ENCODE peak calls at places on chromosome 21, in ten cellular contexts. Q is H9; O is caudate nucleus; M is left ventricle myocardium inferior; E is RWPE1; D is tibial nerve; Z is OCI-LY7; X is trophoblast cell; A is CD4-positive, alpha-beta T cell; U is heart left ventricle. S is an unnamed sample.

GRCh38 chr21:23725576-23725975 is 1881.7 kb downstream of the MRPL39 start:
- DNase-seq in Q (no peak), O (no peak), M (no peak), E (no peak), D (no peak), Z (no peak), X (no peak), A (no peak), U (no peak), S (no peak)

GRCh38 chr21:16280731-16281130 is 550.9 kb downstream of the USP25 start:
- DNase-seq in Q (no peak), O (no peak), M (no peak), E (no peak), D (no peak), Z (no peak), X (no peak), A (no peak), U (no peak), S (no peak)

GRCh38 chr21:35142036-35142825 is 93.1 kb upstream of the RUNX1 start:
- DNase-seq in Q (no peak), O (no peak), M (no peak), E (no peak), D (no peak), Z (no peak), X (no peak), A (no peak), U (no peak), S (no peak)

GRCh38 chr21:38428211-38428610 is 70.1 kb downstream of the ERG start:
- DNase-seq in Q (no peak), O (no peak), M (no peak), E (no peak), D (no peak), Z (no peak), X (no peak), A (no peak), U (no peak), S (no peak)

GRCh38 chr21:45262616-45263015 is 25.1 kb downstream of the POFUT2 start:
- DNase-seq in Q (peak; percentile 15), O (no peak), M (no peak), E (no peak), D (peak; percentile 11), Z (peak; percentile 37), X (peak; percentile 85), A (no peak), U (no peak), S (no peak)

GRCh38 chr21:45889115-45889708 is 92.4 kb upstream of the COL6A1 start:
- DNase-seq in Q (no peak), O (no peak), M (no peak), E (no peak), D (no peak), Z (no peak), X (no peak), A (no peak), U (peak; percentile 19), S (no peak)

GRCh38 chr21:44530221-44530902 is 9.6 kb downstream of the KRTAP10-1 start:
- DNase-seq in Q (no peak), O (no peak), M (no peak), E (no peak), D (no peak), Z (no peak), X (no peak), A (no peak), U (no peak), S (no peak)

GRCh38 chr21:39676054-39676771 is 63.5 kb downstream of the B3GALT5 start:
- DNase-seq in Q (no peak), O (no peak), M (peak; percentile 31), E (peak; percentile 34), D (no peak), Z (no peak), X (no peak), A (no peak), U (peak; percentile 64), S (no peak)

GRCh38 chr21:43971201-43971991 is 40.7 kb upstream of the TRAPPC10 start:
- DNase-seq in Q (no peak), O (no peak), M (peak; percentile 44), E (no peak), D (no peak), Z (no peak), X (no peak), A (no peak), U (no peak), S (peak; percentile 70)

GRCh38 chr21:44925027-44925755 is 4.5 kb upstream of the ITGB2 start:
- DNase-seq in Q (no peak), O (no peak), M (no peak), E (no peak), D (no peak), Z (no peak), X (peak; percentile 30), A (no peak), U (no peak), S (peak; percentile 74)

GRCh38 chr21:36908260-36908908 is 58.1 kb downstream of the HLCS start:
- DNase-seq in Q (no peak), O (no peak), M (no peak), E (no peak), D (no peak), Z (no peak), X (peak; percentile 72), A (no peak), U (no peak), S (no peak)
- H3K27ac ChIP-seq in Q (no peak overlapping the region), O (no peak overlapping the region), M (no peak overlapping the region), E (peak overlapping the region; percentile 93), D (no peak overlapping the region), Z (no peak overlapping the region), X (no peak overlapping the region), A (no peak overlapping the region), U (no peak overlapping the region), S (no peak overlapping the region)

DNA sequence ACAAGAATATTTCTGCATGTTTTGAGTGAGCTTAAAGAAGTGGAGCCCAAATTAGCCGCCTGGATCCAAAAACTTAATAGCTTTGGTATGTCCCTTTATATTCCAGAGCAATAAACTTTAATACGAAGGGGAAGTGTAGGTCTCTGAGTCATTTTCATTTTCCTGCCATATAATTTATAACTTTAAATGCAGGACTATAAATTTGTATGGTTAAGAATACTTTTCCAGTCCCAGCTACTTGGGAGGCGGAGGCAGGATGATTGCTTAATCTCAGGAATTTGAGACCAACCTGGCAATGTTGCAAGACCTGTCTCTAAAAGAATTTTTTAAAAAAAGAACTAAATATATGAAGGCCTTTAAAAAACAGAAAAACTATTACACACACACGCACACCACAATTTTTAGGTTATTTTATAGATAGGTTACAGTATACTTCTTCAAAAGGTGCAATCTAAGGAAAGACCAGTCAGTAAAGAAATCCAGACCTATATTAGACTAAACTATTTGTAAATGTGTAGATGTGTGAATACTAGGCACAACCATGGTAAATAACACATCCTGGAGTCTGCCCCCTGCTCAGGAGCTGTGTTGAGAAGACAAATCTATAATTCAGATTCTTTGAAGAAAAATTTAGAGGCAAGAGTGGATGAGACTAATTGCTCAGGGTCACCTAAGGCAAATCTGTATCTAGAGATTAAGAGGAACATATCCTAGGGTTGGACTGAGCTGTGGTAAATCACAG is 80.3 kb downstream of the TTC3 start:
- DNase-seq in Q (no peak), O (no peak), M (no peak), E (peak; percentile 14), D (no peak), Z (no peak), X (peak; percentile 82), A (no peak), U (no peak), S (no peak)
- H3K27ac ChIP-seq in Q (no peak overlapping the region), O (peak overlapping the region; percentile 4), M (peak overlapping the region; percentile 40), E (peak overlapping the region; percentile 84), D (no peak overlapping the region), Z (no peak overlapping the region), X (peak overlapping the region; percentile 58), A (no peak overlapping the region), U (peak overlapping the region; percentile 49), S (no peak overlapping the region)

GRCh38 chr21:25557170-25557569 is 50.1 kb downstream of the MRPL39 start:
- DNase-seq in Q (no peak), O (no peak), M (no peak), E (no peak), D (no peak), Z (no peak), X (no peak), A (no peak), U (no peak), S (no peak)

GRCh38 chr21:25555492-25555891 is 51.8 kb downstream of the MRPL39 start:
- DNase-seq in Q (no peak), O (no peak), M (no peak), E (no peak), D (no peak), Z (no peak), X (no peak), A (no peak), U (no peak), S (no peak)

GRCh38 chr21:25556087-25556486 is 51.2 kb downstream of the MRPL39 start:
- DNase-seq in Q (no peak), O (no peak), M (no peak), E (no peak), D (no peak), Z (no peak), X (no peak), A (no peak), U (no peak), S (no peak)

GRCh38 chr21:25560151-25560783 is 47.0 kb downstream of the MRPL39 start:
- DNase-seq in Q (no peak), O (no peak), M (no peak), E (no peak), D (no peak), Z (no peak), X (peak; percentile 26), A (no peak), U (no peak), S (no peak)

GRCh38 chr21:25558123-25558522 is 49.2 kb downstream of the MRPL39 start:
- DNase-seq in Q (no peak), O (no peak), M (no peak), E (no peak), D (no peak), Z (no peak), X (no peak), A (no peak), U (no peak), S (no peak)
- H3K27ac ChIP-seq in Q (no peak overlapping the region), O (no peak overlapping the region), M (no peak overlapping the region), E (no peak overlapping the region), D (no peak overlapping the region), Z (no peak overlapping the region), X (no peak overlapping the region), A (no peak overlapping the region), U (no peak overlapping the region), S (no peak overlapping the region)

GRCh38 chr21:32476661-32477423 is 64.3 kb downstream of the EVA1C start:
- DNase-seq in Q (peak; percentile 22), O (no peak), M (no peak), E (no peak), D (no peak), Z (no peak), X (no peak), A (no peak), U (no peak), S (no peak)

GRCh38 chr21:32475162-32475812 is 62.8 kb downstream of the EVA1C start:
- DNase-seq in Q (no peak), O (no peak), M (no peak), E (no peak), D (no peak), Z (no peak), X (peak; percentile 68), A (no peak), U (no peak), S (no peak)

GRCh38 chr21:32474179-32475059 is 61.9 kb downstream of the EVA1C start:
- DNase-seq in Q (peak; percentile 20), O (no peak), M (no peak), E (no peak), D (no peak), Z (no peak), X (no peak), A (no peak), U (no peak), S (no peak)

GRCh38 chr21:32480381-32480780 is 67.9 kb downstream of the EVA1C start:
- DNase-seq in Q (no peak), O (no peak), M (no peak), E (no peak), D (no peak), Z (no peak), X (no peak), A (no peak), U (no peak), S (no peak)

GRCh38 chr21:32477424-32477745 is 64.9 kb downstream of the EVA1C start:
- DNase-seq in Q (no peak), O (no peak), M (no peak), E (no peak), D (no peak), Z (no peak), X (no peak), A (no peak), U (no peak), S (no peak)
- H3K27ac ChIP-seq in Q (no peak overlapping the region), O (no peak overlapping the region), M (no peak overlapping the region), E (peak overlapping the region; percentile 26), D (no peak overlapping the region), Z (no peak overlapping the region), X (no peak overlapping the region), A (no peak overlapping the region), U (no peak overlapping the region), S (no peak overlapping the region)